ENCODE peak calls at places on chromosomes 11 and 22, in eight cellular contexts. I, L, O, R, X, D, T and C are unnamed samples.

GRCh38 chr11:27699242-27699925 is 871 bp downstream of the BDNF start:
- DNase-seq in I (peak), L (no peak), O (peak), R (no peak), X (no peak), D (no peak), T (peak), C (no peak)

GRCh38 chr22:46352691-46353386 is 17.3 kb downstream of the TRMU start:
- DNase-seq in I (peak), L (peak), O (no peak), R (peak), X (no peak), D (peak), T (peak), C (peak)

GRCh38 chr22:36327922-36328551 is 59.7 kb downstream of the MYH9 start:
- DNase-seq in I (no peak), L (no peak), O (peak), R (no peak), X (peak), D (no peak), T (peak), C (no peak)

GRCh38 chr11:123509737-123510578 is 79.9 kb downstream of the GRAMD1B start:
- DNase-seq in I (peak), L (no peak), O (peak), R (no peak), X (peak), D (no peak), T (peak), C (peak)

GRCh38 chr22:38935616-38936015 is 21.8 kb upstream of the APOBEC3A start:
- DNase-seq in I (no peak), L (no peak), O (no peak), R (no peak), X (no peak), D (no peak), T (no peak), C (no peak)

GRCh38 chr11:58061813-58062212 is 31.1 kb downstream of the OR6Q1 start:
- DNase-seq in I (no peak), L (no peak), O (peak), R (no peak), X (peak), D (no peak), T (peak), C (peak)

GRCh38 chr11:47552086-47552580 is 799 bp downstream of the CELF1 start:
- DNase-seq in I (peak), L (peak), O (peak), R (no peak), X (no peak), D (peak), T (peak), C (peak)

GRCh38 chr11:94271885-94272372 is 32.5 kb upstream of the IZUMO1R start:
- DNase-seq in I (no peak), L (peak), O (no peak), R (no peak), X (no peak), D (no peak), T (no peak), C (no peak)

GRCh38 chr11:75326439-75326810 is 25.0 kb downstream of the ARRB1 start:
- DNase-seq in I (no peak), L (no peak), O (no peak), R (no peak), X (no peak), D (no peak), T (no peak), C (no peak)

GRCh38 chr11:28833169-28833568 is 725.0 kb downstream of the METTL15 start:
- DNase-seq in I (no peak), L (no peak), O (no peak), R (no peak), X (no peak), D (no peak), T (no peak), C (no peak)

GRCh38 chr22:45538284-45538683 is 35.6 kb downstream of the FBLN1 start:
- DNase-seq in I (no peak), L (no peak), O (no peak), R (no peak), X (no peak), D (no peak), T (no peak), C (no peak)

GRCh38 chr22:26321469-26321913 is 107.6 kb upstream of the ASPHD2 start:
- DNase-seq in I (no peak), L (no peak), O (no peak), R (no peak), X (no peak), D (no peak), T (peak), C (peak)

GRCh38 chr22:23242473-23243001 is 62.2 kb downstream of the BCR start:
- DNase-seq in I (peak), L (no peak), O (no peak), R (no peak), X (no peak), D (no peak), T (peak), C (peak)

GRCh38 chr22:32480238-32480637 is 5.6 kb downstream of the FBXO7 start:
- DNase-seq in I (no peak), L (no peak), O (no peak), R (no peak), X (no peak), D (peak), T (no peak), C (no peak)

GRCh38 chr11:1162498-1163311 is 5.0 kb downstream of the MUC5AC start:
- DNase-seq in I (no peak), L (no peak), O (no peak), R (no peak), X (no peak), D (no peak), T (no peak), C (no peak)

GRCh38 chr11:44595006-44595405 is 29.5 kb downstream of the CD82 start:
- DNase-seq in I (no peak), L (no peak), O (no peak), R (no peak), X (no peak), D (no peak), T (no peak), C (no peak)

GRCh38 chr11:95084509-95084908 is 5.1 kb upstream of the ENDOD1 start:
- DNase-seq in I (no peak), L (peak), O (no peak), R (no peak), X (no peak), D (no peak), T (peak), C (no peak)

GRCh38 chr11:112439614-112440013 is 179.0 kb upstream of the PLET1 start:
- DNase-seq in I (no peak), L (no peak), O (no peak), R (no peak), X (no peak), D (no peak), T (no peak), C (no peak)

GRCh38 chr11:44862546-44863101 is 88.1 kb downstream of the TP53I11 start:
- DNase-seq in I (no peak), L (peak), O (no peak), R (no peak), X (no peak), D (no peak), T (no peak), C (no peak)

GRCh38 chr11:93169950-93170561 is 27.7 kb downstream of the SLC36A4 start:
- DNase-seq in I (no peak), L (no peak), O (peak), R (no peak), X (peak), D (peak), T (peak), C (peak)

GRCh38 chr11:130652671-130653335 is 204.4 kb downstream of the ADAMTS15 start:
- DNase-seq in I (no peak), L (no peak), O (no peak), R (no peak), X (peak), D (no peak), T (peak), C (no peak)
- H3K4me3 ChIP-seq in I (no peak), L (no peak), O (no peak), R (no peak), X (no peak), D (no peak), T (no peak), C (no peak)

DNA sequence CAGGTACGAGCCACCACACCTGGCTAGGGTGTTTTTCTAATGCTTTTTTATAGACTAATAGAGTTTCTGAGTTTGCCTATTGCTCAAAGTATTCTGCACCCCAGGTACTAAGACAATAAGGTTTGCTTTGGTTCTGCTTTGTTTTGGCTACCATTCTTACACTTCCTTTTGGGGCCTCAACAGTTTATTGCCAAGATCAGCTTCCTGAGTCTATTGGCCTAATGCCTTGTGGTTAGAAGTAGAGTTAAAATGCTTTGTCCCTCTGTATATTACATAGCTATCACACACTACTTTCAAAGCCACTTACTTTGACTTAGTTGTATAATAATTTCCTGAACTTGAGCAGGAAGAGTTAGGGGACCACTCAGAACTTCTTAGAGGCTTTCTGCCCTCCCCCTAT is 96.5 kb downstream of the DLG2 start:
- DNase-seq in I (no peak), L (no peak), O (no peak), R (no peak), X (no peak), D (no peak), T (peak), C (no peak)
- H3K27ac ChIP-seq in I (no peak), L (no peak), O (no peak), R (no peak), X (no peak), D (no peak), T (no peak), C (no peak)

GRCh38 chr22:27801616-27802388 is at the start of gene MN1:
- DNase-seq in I (no peak), L (peak), O (peak), R (peak), X (no peak), D (no peak), T (no peak), C (no peak)

GRCh38 chr22:27800250-27801131 is 1.1 kb downstream of the MN1 start:
- DNase-seq in I (no peak), L (no peak), O (no peak), R (no peak), X (no peak), D (no peak), T (no peak), C (no peak)

GRCh38 chr22:27799334-27800249 is 2.0 kb downstream of the MN1 start:
- DNase-seq in I (no peak), L (no peak), O (no peak), R (no peak), X (no peak), D (no peak), T (no peak), C (no peak)

GRCh38 chr22:27802389-27803079 is 978 bp upstream of the MN1 start:
- DNase-seq in I (no peak), L (no peak), O (peak), R (no peak), X (no peak), D (no peak), T (no peak), C (no peak)

GRCh38 chr22:27801197-27801615 is 350 bp downstream of the MN1 start:
- DNase-seq in I (peak), L (no peak), O (peak), R (peak), X (no peak), D (no peak), T (no peak), C (no peak)
- TF ChIP-seq CTCF in I (peak), L (no peak), O (peak), R (no peak), X (peak), D (no peak), T (no peak), C (peak)

DNA sequence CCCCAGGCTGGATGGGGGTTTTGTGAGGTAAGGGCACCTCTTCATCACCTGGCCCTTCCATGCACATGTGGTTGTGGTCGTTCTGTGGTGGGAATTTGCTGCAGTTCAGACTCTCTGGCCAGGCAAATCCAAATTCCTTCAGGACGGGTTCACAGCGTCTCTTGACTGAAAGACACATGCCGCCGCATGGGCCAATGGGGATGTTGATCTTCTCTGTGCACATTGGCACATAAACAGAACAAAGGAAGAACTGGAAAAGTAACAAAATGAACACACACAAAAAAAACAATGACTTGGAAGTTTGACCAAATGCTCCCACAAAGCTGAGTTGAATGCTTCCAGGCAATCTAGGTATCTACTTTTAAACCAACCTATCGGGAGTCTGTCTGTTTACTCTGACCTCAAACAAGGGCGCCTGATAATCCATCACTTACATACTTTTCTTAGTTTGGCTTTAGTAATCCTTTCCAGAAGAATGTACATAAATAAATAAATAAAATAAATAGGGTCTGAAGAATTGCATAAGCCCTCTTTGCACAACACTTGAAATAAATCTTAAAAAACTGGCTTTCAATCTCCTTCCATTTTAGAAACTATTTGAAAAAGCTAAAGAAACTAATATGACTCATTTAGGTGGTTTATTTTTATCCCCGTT is 2.8 kb downstream of the FZD4 start:
- DNase-seq in I (no peak), L (no peak), O (peak), R (no peak), X (no peak), D (no peak), T (peak), C (no peak)
- H3K4me3 ChIP-seq in I (no peak), L (no peak), O (peak), R (no peak), X (no peak), D (no peak), T (no peak), C (no peak)

GRCh38 chr11:3000032-3000961 is 8.2 kb upstream of the NAP1L4 start:
- DNase-seq in I (no peak), L (no peak), O (peak), R (no peak), X (peak), D (no peak), T (peak), C (peak)

GRCh38 chr11:2998073-2998850 is 6.1 kb upstream of the NAP1L4 start:
- DNase-seq in I (no peak), L (no peak), O (no peak), R (no peak), X (no peak), D (no peak), T (no peak), C (no peak)

GRCh38 chr11:3001496-3001895 is 9.4 kb upstream of the NAP1L4 start:
- DNase-seq in I (no peak), L (no peak), O (no peak), R (no peak), X (no peak), D (no peak), T (no peak), C (no peak)

GRCh38 chr11:2997406-2997805 is 5.3 kb upstream of the NAP1L4 start:
- DNase-seq in I (no peak), L (no peak), O (no peak), R (no peak), X (no peak), D (no peak), T (no peak), C (no peak)

DNA sequence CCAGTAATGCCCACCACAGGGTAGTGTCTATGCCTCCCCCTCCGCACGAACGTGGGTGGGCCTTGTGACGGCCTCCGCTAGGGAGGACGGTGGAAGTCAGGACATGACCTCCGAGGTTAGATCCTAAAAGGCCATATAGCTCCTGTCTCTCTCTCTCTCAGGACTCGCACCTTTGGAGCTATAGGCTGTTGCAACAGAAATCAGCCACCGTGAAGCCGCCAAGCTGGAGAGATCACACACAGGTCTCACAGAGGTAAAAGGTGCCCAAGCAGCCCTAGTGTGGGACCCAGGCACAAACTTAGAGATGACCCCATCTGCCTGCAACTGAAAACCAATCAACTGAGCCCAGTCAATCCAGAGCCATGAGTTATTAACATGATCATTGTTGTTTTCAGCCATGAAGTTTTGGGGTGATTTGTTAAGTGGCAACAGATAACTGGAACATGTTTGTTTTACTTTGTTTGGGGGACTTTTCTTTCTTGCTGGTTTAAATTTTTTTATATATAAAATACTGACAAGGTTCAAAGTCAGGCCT is 7.4 kb upstream of the NAP1L4 start:
- DNase-seq in I (no peak), L (no peak), O (no peak), R (no peak), X (no peak), D (no peak), T (no peak), C (no peak)
- H3K27ac ChIP-seq in I (no peak), L (no peak), O (no peak), R (no peak), X (no peak), D (no peak), T (no peak), C (no peak)